ENCODE peak calls at places on chromosomes 16 and 17, in four cellular contexts. D is HL-60, S is GM12878, J is K562. P is an unnamed sample.

GRCh38 chr17:73396429-73397277 is 84.9 kb upstream of the CDC42EP4 start:
- DNase-seq in J (no peak), D (no peak), S (no peak), P (no peak)

GRCh38 chr16:89325861-89326471 is 108.5 kb downstream of the ZNF778 start:
- DNase-seq in J (peak), D (peak), S (no peak), P (no peak)

GRCh38 chr16:14238756-14239155 is 167.6 kb downstream of the MRTFB start:
- DNase-seq in J (no peak), S (no peak), D (no peak), P (no peak)

GRCh38 chr17:74992223-74992622 is 4.8 kb downstream of the CDR2L start:
- DNase-seq in D (no peak), S (no peak), J (no peak), P (no peak)

GRCh38 chr17:20087538-20088250 is 78.5 kb downstream of the SPECC1 start:
- DNase-seq in S (no peak), D (no peak), J (no peak), P (no peak)

GRCh38 chr16:4352843-4353242 is 1.7 kb upstream of the PAM16 start:
- DNase-seq in J (no peak), S (no peak), D (no peak), P (no peak)

GRCh38 chr17:48308591-48308990 is 121.4 kb downstream of the SKAP1 start:
- DNase-seq in J (no peak), D (no peak), S (no peak), P (no peak)

GRCh38 chr16:57801856-57802634 is at the start of gene KIFC3:
- DNase-seq in J (peak), D (peak), S (no peak), P (peak)

GRCh38 chr17:46810837-46811236 is 7.7 kb downstream of the WNT3 start:
- DNase-seq in J (no peak), D (no peak), S (no peak), P (no peak)

GRCh38 chr17:49378311-49378710 is 16.3 kb upstream of the ZNF652 start:
- DNase-seq in J (no peak), S (no peak), D (no peak), P (no peak)

GRCh38 chr17:49373115-49373514 is 11.1 kb upstream of the ZNF652 start:
- DNase-seq in S (no peak), D (no peak), J (no peak), P (no peak)

GRCh38 chr17:49371178-49371834 is 9.3 kb upstream of the ZNF652 start:
- DNase-seq in S (no peak), D (no peak), J (peak), P (no peak)

GRCh38 chr17:49372428-49372827 is 10.4 kb upstream of the ZNF652 start:
- DNase-seq in J (no peak), D (no peak), S (no peak), P (no peak)

GRCh38 chr17:49375544-49375943 is 13.5 kb upstream of the ZNF652 start:
- DNase-seq in S (no peak), D (no peak), J (no peak), P (no peak)
- TF ChIP-seq POLR2AphosphoS5 in S (no peak), D (no peak), J (no peak), P (no peak)

GRCh38 chr17:17690156-17690737 is 9.0 kb downstream of the RAI1 start:
- DNase-seq in J (no peak), S (no peak), D (no peak), P (no peak)

GRCh38 chr17:17693955-17694228 is 12.6 kb downstream of the RAI1 start:
- DNase-seq in S (no peak), D (no peak), J (no peak), P (no peak)

GRCh38 chr17:17692353-17693252 is 11.3 kb downstream of the RAI1 start:
- DNase-seq in S (no peak), D (no peak), J (no peak), P (no peak)

GRCh38 chr17:17693253-17693954 is 12.1 kb downstream of the RAI1 start:
- DNase-seq in D (no peak), J (no peak), S (no peak), P (no peak)

GRCh38 chr17:17691468-17692263 is 10.4 kb downstream of the RAI1 start:
- DNase-seq in S (peak), J (no peak), D (no peak), P (no peak)
- TF ChIP-seq SPI1 in S (no peak), J (no peak), D (no peak), P (no peak)

DNA sequence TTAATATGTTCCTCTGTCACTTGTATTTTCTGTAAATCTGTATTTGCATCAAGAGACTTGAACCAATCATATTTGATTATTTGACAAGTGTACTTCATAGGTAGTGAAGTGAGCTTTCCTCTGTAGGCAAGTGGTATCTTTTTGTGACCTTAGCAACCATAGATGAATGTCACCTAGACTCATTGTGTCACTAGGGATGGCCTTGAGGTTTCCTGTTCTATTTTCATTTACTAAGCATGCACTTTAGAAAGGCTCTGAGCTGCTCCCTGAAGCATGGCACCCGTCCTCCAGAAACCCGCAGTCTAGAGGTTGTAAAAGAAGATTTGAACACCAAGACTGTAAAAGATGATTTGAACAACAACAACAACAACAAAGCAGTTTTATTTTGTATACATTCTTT is 151.7 kb downstream of the PRKCB start:
- DNase-seq in D (no peak), S (peak), J (no peak), P (no peak)
- TF ChIP-seq POLR2AphosphoS5 in D (no peak), S (no peak), J (no peak), P (no peak)

GRCh38 chr17:13995856-13996635 is 73.3 kb upstream of the COX10 start:
- DNase-seq in D (no peak), J (no peak), S (no peak), P (no peak)

GRCh38 chr17:13994050-13994449 is 75.3 kb upstream of the COX10 start:
- DNase-seq in D (no peak), S (no peak), J (no peak), P (no peak)

GRCh38 chr17:13993106-13993505 is 76.2 kb upstream of the COX10 start:
- DNase-seq in S (no peak), D (no peak), J (no peak), P (no peak)

DNA sequence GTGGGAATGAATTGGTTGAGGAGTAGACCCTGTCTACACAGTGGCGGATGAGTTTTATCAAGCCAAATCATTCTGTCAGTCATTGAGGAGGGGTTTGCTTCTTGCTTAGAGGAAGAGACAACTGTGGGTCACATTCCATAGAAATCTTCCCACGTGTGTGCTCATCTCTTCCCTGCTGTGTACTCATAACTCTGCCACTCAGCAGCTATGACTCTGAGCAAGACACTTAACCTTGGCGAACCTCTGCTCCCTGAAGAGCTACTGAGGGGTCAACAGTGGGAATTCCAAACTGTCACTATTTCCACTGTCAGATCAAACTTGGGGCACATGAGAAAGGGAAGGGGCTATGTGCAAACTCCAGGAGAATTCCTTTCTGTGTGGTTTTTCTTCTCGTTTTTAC is 72.5 kb upstream of the COX10 start:
- DNase-seq in J (no peak), D (no peak), S (no peak), P (no peak)
- TF ChIP-seq SPI1 in J (no peak), D (no peak), S (no peak), P (no peak)

GRCh38 chr16:67961551-67961957 is 6.9 kb downstream of the SLC12A4 start:
- DNase-seq in S (no peak), D (no peak), J (no peak), P (no peak)

GRCh38 chr16:67962135-67962534 is 6.3 kb downstream of the SLC12A4 start:
- DNase-seq in J (no peak), S (no peak), D (no peak), P (no peak)

GRCh38 chr16:67957622-67958021 is 10.8 kb downstream of the SLC12A4 start:
- DNase-seq in J (no peak), S (no peak), D (no peak), P (no peak)

GRCh38 chr16:67959930-67960329 is 8.5 kb downstream of the SLC12A4 start:
- DNase-seq in D (no peak), S (no peak), J (no peak), P (no peak)

DNA sequence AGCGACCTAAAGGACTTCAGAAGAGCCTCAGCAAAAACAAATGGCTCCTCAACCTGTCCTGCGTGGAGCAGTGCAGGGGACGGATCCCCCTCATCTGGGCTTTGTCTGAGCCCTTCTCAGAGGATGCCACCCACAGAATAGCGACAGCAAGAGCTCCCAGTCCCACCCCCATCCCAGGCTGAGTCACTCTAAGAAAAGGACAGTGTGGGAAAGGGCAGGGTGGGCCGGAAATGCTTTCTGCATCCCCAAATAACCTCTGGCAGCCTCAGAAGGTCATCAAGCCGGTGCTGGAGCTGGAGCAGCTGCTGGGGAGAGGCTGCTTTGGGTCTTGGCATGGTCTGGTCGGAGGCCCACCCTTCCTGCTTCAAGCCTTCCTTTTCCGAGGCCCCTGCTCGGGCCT is 8.9 kb downstream of the SLC12A4 start:
- DNase-seq in J (peak), D (no peak), S (no peak), P (no peak)
- TF ChIP-seq POLR2AphosphoS5 in J (no peak), D (no peak), S (no peak), P (no peak)

GRCh38 chr17:76500074-76500744 is 1.0 kb downstream of the RHBDF2 start:
- DNase-seq in J (no peak), D (no peak), S (no peak), P (no peak)
- TF ChIP-seq SPI1 in J (no peak), D (peak), S (peak), P (peak)

DNA sequence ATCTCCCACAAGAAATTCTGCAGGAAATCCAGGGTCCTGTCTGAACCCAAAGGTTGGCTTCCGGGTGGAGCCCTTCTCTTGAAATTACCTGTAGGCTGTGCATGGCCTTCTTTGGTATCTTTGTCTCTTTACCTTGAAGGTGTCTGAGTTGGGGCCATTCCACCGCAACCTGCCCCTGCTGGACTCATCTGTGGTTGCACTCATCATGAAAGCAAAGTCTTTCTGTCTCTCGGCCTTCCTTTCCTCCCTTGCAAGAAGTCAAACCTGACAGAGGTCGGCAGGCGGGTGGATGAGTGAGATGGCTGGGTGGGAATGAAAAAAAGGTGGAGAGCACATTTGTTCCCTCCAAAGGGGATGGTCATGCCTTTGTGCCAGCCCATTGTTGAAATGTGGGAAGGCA is 25.1 kb downstream of the SALL1 start:
- DNase-seq in D (no peak), J (no peak), S (no peak), P (no peak)
- TF ChIP-seq POLR2AphosphoS5 in D (no peak), J (no peak), S (no peak), P (no peak)

DNA sequence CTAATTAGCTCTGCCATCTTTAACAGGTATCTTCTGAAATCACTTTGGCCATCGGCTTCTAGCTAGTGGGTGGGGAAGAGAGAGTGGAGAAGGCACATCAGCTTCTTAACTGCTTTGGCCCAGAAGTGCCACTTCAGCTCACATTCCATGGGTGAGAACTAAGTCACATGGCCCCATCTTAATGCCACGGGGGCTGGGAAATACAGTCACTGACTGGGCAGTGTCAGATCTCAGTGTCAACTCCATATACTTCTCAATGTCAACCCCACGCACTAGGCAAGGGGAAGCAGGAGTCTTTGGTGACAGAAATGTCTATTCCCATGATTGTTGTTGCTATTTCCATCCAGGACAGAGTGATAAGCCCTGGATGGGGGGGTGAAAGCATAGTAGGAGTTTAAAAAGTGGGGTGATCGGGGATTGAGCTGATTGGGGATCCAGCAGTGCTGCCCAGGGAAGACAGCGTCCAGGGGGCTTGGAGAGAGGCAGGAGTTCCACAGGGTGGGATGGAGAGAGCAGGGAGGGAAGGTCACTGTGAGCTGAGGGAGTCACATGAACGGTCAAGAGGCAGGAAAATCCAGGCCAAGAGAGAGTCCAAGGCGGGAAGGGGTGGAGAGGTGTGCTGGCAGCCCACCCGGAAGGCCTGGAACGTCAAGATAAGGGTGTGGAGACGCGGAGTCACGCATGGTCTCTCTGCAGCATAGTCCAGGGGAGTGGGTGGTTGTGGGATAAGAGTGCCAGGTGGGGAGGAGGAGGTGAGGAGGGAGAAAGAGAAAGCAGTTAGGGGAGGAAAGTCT is 29.2 kb downstream of the CCR7 start:
- DNase-seq in J (peak), D (no peak), S (no peak), P (no peak)
- TF ChIP-seq SPI1 in J (no peak), D (no peak), S (no peak), P (no peak)